ENCODE peak calls at places on chromosomes 4 and X, in nine cellular contexts. I is SJCRH30, H is upper lobe of right lung, F is cardiac muscle cell, A is substantia nigra, J is transverse colon, S is IMR-90, C is endodermal cell, T is psoas muscle. Y is an unnamed sample.

GRCh38 chr4:129240816-129241215 is 144.9 kb downstream of the C4orf33 start:
- DNase-seq in T (no peak), I (no peak), C (no peak), A (no peak), S (no peak), J (no peak), F (no peak), H (no peak), Y (no peak)

GRCh38 chrX:3295731-3296130 is 50.7 kb downstream of the MXRA5 start:
- DNase-seq in A (no peak), C (peak; percentile 87), J (no peak), I (peak; percentile 60), F (peak; percentile 0), H (no peak), S (no peak), T (no peak), Y (no peak)

GRCh38 chrX:150308532-150309157 is 54.5 kb upstream of the MAMLD1 start:
- DNase-seq in I (no peak), A (no peak), F (no peak), J (no peak), S (no peak), C (no peak), H (no peak), T (no peak), Y (no peak)

GRCh38 chr4:23455482-23455881 is 434.4 kb downstream of the PPARGC1A start:
- DNase-seq in T (no peak), S (no peak), A (no peak), J (no peak), H (no peak), I (peak; percentile 6), F (peak; percentile 76), C (peak; percentile 73), Y (no peak)

GRCh38 chr4:48243897-48244296 is 25.7 kb downstream of the TEC start:
- DNase-seq in A (no peak), H (no peak), T (no peak), I (no peak), F (no peak), C (no peak), S (no peak), J (no peak), Y (no peak)

GRCh38 chr4:150510176-150510875 is 71.6 kb upstream of the MAB21L2 start:
- DNase-seq in A (no peak), H (no peak), T (no peak), F (no peak), J (no peak), C (no peak), S (peak; percentile 86), I (no peak), Y (no peak)

GRCh38 chr4:17098401-17098800 is 200.0 kb upstream of the LDB2 start:
- DNase-seq in H (no peak), I (no peak), T (no peak), S (no peak), C (no peak), J (no peak), A (no peak), F (no peak), Y (no peak)

GRCh38 chr4:17941731-17942130 is 79.8 kb downstream of the LCORL start:
- DNase-seq in T (no peak), S (peak; percentile 5), H (no peak), C (no peak), J (no peak), A (no peak), F (no peak), I (no peak), Y (no peak)

GRCh38 chr4:98446499-98447375 is 185.6 kb downstream of the RAP1GDS1 start:
- DNase-seq in A (no peak), I (peak; percentile 46), S (peak; percentile 31), C (no peak), T (no peak), F (no peak), H (no peak), J (peak; percentile 45), Y (no peak)

GRCh38 chrX:71536285-71536684 is 3.4 kb downstream of the OGT start:
- DNase-seq in J (no peak), I (no peak), A (no peak), T (no peak), S (no peak), C (no peak), H (no peak), F (no peak), Y (no peak)

GRCh38 chr4:181566490-181566889 is 676.7 kb upstream of the TENM3 start:
- DNase-seq in A (no peak), H (no peak), T (no peak), S (peak; percentile 80), J (no peak), I (peak; percentile 76), C (no peak), F (no peak), Y (no peak)

GRCh38 chrX:133290076-133290475 is 71.9 kb upstream of the TFDP3 start:
- DNase-seq in F (no peak), I (no peak), J (no peak), A (no peak), T (no peak), H (no peak), C (no peak), S (peak; percentile 7), Y (no peak)

GRCh38 chr4:23631255-23631950 is 258.4 kb downstream of the PPARGC1A start:
- DNase-seq in S (no peak), A (no peak), F (no peak), C (peak; percentile 39), J (peak; percentile 14), I (no peak), H (no peak), T (no peak), Y (no peak)

GRCh38 chrX:49308604-49309269 is 5.3 kb downstream of the GAGE10 start:
- DNase-seq in C (no peak), J (no peak), S (no peak), T (no peak), H (peak; percentile 68), F (no peak), I (no peak), A (no peak), Y (no peak)

DNA sequence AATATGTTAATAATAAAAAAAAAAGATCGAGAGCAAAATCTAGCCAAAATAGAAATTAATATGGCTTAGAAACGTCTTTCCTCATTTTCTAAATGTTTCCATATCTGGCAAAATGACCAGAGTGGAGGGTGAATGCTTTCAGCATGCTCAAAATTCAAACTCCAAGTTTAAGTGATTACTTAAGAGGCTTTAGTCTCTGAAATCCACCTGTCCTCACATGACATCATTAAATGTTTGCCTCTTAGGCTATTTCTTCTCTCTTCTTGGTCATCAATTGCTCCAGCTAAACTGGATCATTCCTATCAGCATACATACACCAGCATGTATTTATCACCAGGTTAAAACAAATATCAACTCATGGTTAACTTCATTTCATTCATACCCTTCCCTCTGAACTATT is 54.5 kb upstream of the ATXN3L start:
- DNase-seq in H (no peak), F (no peak), C (no peak), I (no peak), T (no peak), A (no peak), S (no peak), J (no peak), Y (no peak)
- H3K27ac ChIP-seq in H (peak overlapping the region; percentile 24), F (no peak overlapping the region), C (no peak overlapping the region), I (no peak overlapping the region), T (no peak overlapping the region), A (no peak overlapping the region), S (peak overlapping the region; percentile 34), J (no peak overlapping the region), Y (no peak overlapping the region)

GRCh38 chr4:173218411-173219125 is 50.0 kb downstream of the GALNT7 start:
- DNase-seq in J (no peak), A (no peak), C (no peak), S (peak; percentile 73), T (no peak), H (no peak), F (no peak), I (peak; percentile 43), Y (no peak)

GRCh38 chr4:173214231-173214630 is 45.6 kb downstream of the GALNT7 start:
- DNase-seq in H (no peak), I (no peak), F (no peak), C (no peak), T (no peak), A (no peak), J (no peak), S (no peak), Y (no peak)

GRCh38 chr4:173214661-173215060 is 46.0 kb downstream of the GALNT7 start:
- DNase-seq in C (no peak), S (peak; percentile 17), J (no peak), A (no peak), F (no peak), T (no peak), H (no peak), I (peak; percentile 31), Y (no peak)

GRCh38 chr4:173217727-173218126 is 49.1 kb downstream of the GALNT7 start:
- DNase-seq in C (no peak), F (no peak), A (no peak), S (peak; percentile 83), J (no peak), I (no peak), T (no peak), H (no peak), Y (no peak)

GRCh38 chr4:173217075-173217474 is 48.5 kb downstream of the GALNT7 start:
- DNase-seq in F (no peak), J (no peak), C (no peak), S (no peak), T (no peak), H (no peak), A (no peak), I (no peak), Y (no peak)
- H3K27ac ChIP-seq in F (no peak overlapping the region), J (no peak overlapping the region), C (no peak overlapping the region), S (no peak overlapping the region), T (no peak overlapping the region), H (no peak overlapping the region), A (no peak overlapping the region), I (no peak overlapping the region), Y (no peak overlapping the region)

GRCh38 chr4:169208090-169208455 is 62.7 kb downstream of the SH3RF1 start:
- DNase-seq in S (no peak), J (no peak), H (no peak), A (no peak), F (no peak), C (no peak), T (no peak), I (no peak), Y (no peak)
- H3K27ac ChIP-seq in S (no peak overlapping the region), J (no peak overlapping the region), H (no peak overlapping the region), A (no peak overlapping the region), F (no peak overlapping the region), C (peak overlapping the region; percentile 55), T (no peak overlapping the region), I (no peak overlapping the region), Y (no peak overlapping the region)

GRCh38 chr4:99679204-99679603 is 21.6 kb upstream of the C4orf54 start:
- DNase-seq in H (no peak), J (no peak), T (peak; percentile 32), C (no peak), A (peak; percentile 3), S (no peak), I (peak; percentile 61), F (peak; percentile 94), Y (no peak)
- H3K27ac ChIP-seq in H (no peak overlapping the region), J (no peak overlapping the region), T (peak overlapping the region; percentile 89), C (no peak overlapping the region), A (no peak overlapping the region), S (no peak overlapping the region), I (no peak overlapping the region), F (peak overlapping the region; percentile 94), Y (no peak overlapping the region)

DNA sequence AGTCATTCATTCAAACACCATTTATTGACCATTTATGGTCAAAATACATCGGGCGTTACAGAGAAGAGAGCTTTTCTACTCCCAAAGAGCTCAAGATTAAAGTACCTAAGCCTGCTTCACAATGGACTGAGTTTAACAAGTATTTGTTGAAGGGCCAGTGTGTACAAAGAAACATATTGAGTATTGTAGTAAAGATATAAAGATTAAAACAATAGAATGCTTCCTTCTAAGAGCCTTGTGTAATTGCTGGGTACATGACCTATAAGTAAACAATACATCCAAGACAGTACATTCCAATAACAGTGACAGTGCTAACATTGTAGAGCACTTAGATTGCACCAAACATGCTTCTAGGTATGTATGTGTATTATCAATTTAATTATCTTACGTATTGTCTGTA is 695.5 kb downstream of the PCDH7 start:
- DNase-seq in C (no peak), S (no peak), I (no peak), J (no peak), A (no peak), F (no peak), T (no peak), H (no peak), Y (no peak)
- H3K27ac ChIP-seq in C (no peak overlapping the region), S (no peak overlapping the region), I (no peak overlapping the region), J (no peak overlapping the region), A (no peak overlapping the region), F (no peak overlapping the region), T (no peak overlapping the region), H (no peak overlapping the region), Y (no peak overlapping the region)

Y was measured in tibial nerve.